ENCODE peak calls at places on chromosomes 6 and 20, in five cellular contexts. Z, P, U, N and S are unnamed samples. For H3K4me1, the result is how much of the 10 kb centered on the place peaks cover.

GRCh38 chr6:13280253-13280652 is 48.1 kb downstream of the TBC1D7 start:
- DNase-seq in Z (no peak), P (no peak), U (no peak), N (no peak), S (no peak)

GRCh38 chr6:9334979-9335378 is 899.6 kb upstream of the SLC35B3 start:
- DNase-seq in Z (no peak), P (no peak), U (no peak), N (no peak), S (no peak)

GRCh38 chr6:45946887-45947286 is 68.8 kb downstream of the CLIC5 start:
- DNase-seq in Z (no peak), P (no peak), U (no peak), N (no peak), S (no peak)

GRCh38 chr6:16723833-16724232 is 37.4 kb downstream of the ATXN1 start:
- DNase-seq in Z (no peak), P (peak), U (no peak), N (peak), S (peak)

GRCh38 chr20:32965581-32966373 is 38.5 kb downstream of the SUN5 start:
- DNase-seq in Z (peak), P (no peak), U (no peak), N (no peak), S (peak)

GRCh38 chr20:18637296-18637695 is 49.4 kb downstream of the DTD1 start:
- DNase-seq in Z (no peak), P (no peak), U (no peak), N (no peak), S (no peak)

GRCh38 chr6:89452269-89452668 is 19.3 kb downstream of the ANKRD6 start:
- DNase-seq in Z (no peak), P (no peak), U (no peak), N (no peak), S (no peak)

GRCh38 chr20:32478576-32478975 is 106.6 kb downstream of the NOL4L start:
- DNase-seq in Z (no peak), P (no peak), U (no peak), N (no peak), S (no peak)

GRCh38 chr6:12709556-12709955 is 7.0 kb upstream of the PHACTR1 start:
- DNase-seq in Z (no peak), P (no peak), U (no peak), N (no peak), S (no peak)

GRCh38 chr6:158040051-158040803 is 58.6 kb downstream of the SYNJ2 start:
- DNase-seq in Z (no peak), P (no peak), U (no peak), N (no peak), S (peak)

GRCh38 chr6:170291271-170292110 is 613 bp upstream of the DLL1 start:
- DNase-seq in Z (peak), P (peak), U (peak), N (no peak), S (peak)

GRCh38 chr20:32875673-32876072 is 16.9 kb downstream of the EFCAB8 start:
- DNase-seq in Z (no peak), P (no peak), U (no peak), N (no peak), S (no peak)

GRCh38 chr6:56730663-56731529 is 88.2 kb upstream of the DST start:
- DNase-seq in Z (no peak), P (no peak), U (no peak), N (no peak), S (no peak)

GRCh38 chr6:148464319-148465010 is 121.8 kb downstream of the SASH1 start:
- DNase-seq in Z (peak), P (peak), U (peak), N (peak), S (peak)

GRCh38 chr6:169213814-169214520 is 39.7 kb downstream of the THBS2 start:
- DNase-seq in Z (peak), P (no peak), U (no peak), N (no peak), S (no peak)

GRCh38 chr6:25006565-25007001 is 70.8 kb upstream of the RIPOR2 start:
- DNase-seq in Z (peak), P (no peak), U (no peak), N (peak), S (no peak)

GRCh38 chr20:11451793-11452291 is 465.9 kb upstream of the BTBD3 start:
- DNase-seq in Z (no peak), P (peak), U (peak), N (no peak), S (no peak)

GRCh38 chr6:35534396-35535170 is 21.9 kb upstream of the TULP1 start:
- DNase-seq in Z (no peak), P (peak), U (peak), N (no peak), S (no peak)

GRCh38 chr6:34517461-34517868 is 38.7 kb downstream of the SPDEF start:
- DNase-seq in Z (no peak), P (no peak), U (no peak), N (no peak), S (no peak)

GRCh38 chr20:43906505-43907034 is 8.1 kb upstream of the TOX2 start:
- DNase-seq in Z (no peak), P (no peak), U (no peak), N (no peak), S (no peak)

GRCh38 chr6:168035661-168036616 is 38.5 kb downstream of the KIF25 start:
- DNase-seq in Z (peak), P (no peak), U (peak), N (no peak), S (no peak)

GRCh38 chr6:40713002-40713719 is 126.0 kb upstream of the LRFN2 start:
- DNase-seq in Z (no peak), P (peak), U (peak), N (no peak), S (no peak)

GRCh38 chr6:160808263-160808662 is 106.2 kb downstream of the PLG start:
- DNase-seq in Z (no peak), P (no peak), U (no peak), N (no peak), S (no peak)

GRCh38 chr20:11429889-11430580 is 487.7 kb upstream of the BTBD3 start:
- DNase-seq in Z (no peak), P (no peak), U (peak), N (no peak), S (no peak)

GRCh38 chr6:142816024-142816423 is 129.0 kb downstream of the HIVEP2 start:
- DNase-seq in Z (no peak), P (no peak), U (no peak), N (no peak), S (no peak)

GRCh38 chr20:41889125-41889870 is 271.1 kb upstream of the CHD6 start:
- DNase-seq in Z (no peak), P (peak), U (peak), N (no peak), S (no peak)

GRCh38 chr20:51529758-51530157 is 12.8 kb downstream of the NFATC2 start:
- DNase-seq in Z (no peak), P (no peak), U (no peak), N (no peak), S (no peak)

GRCh38 chr6:145110109-145110508 is 625.2 kb downstream of the EPM2A start:
- DNase-seq in Z (no peak), P (no peak), U (no peak), N (no peak), S (no peak)

GRCh38 chr6:121157913-121158312 is 176.4 kb downstream of the TBC1D32 start:
- DNase-seq in Z (no peak), P (no peak), U (no peak), N (no peak), S (no peak)

GRCh38 chr6:121158924-121159323 is 175.4 kb downstream of the TBC1D32 start:
- DNase-seq in Z (no peak), P (no peak), U (no peak), N (no peak), S (no peak)

GRCh38 chr6:121160276-121160675 is 174.0 kb downstream of the TBC1D32 start:
- DNase-seq in Z (no peak), P (no peak), U (no peak), N (no peak), S (no peak)

GRCh38 chr6:121161881-121162280 is 172.4 kb downstream of the TBC1D32 start:
- DNase-seq in Z (no peak), P (no peak), U (no peak), N (no peak), S (no peak)

DNA sequence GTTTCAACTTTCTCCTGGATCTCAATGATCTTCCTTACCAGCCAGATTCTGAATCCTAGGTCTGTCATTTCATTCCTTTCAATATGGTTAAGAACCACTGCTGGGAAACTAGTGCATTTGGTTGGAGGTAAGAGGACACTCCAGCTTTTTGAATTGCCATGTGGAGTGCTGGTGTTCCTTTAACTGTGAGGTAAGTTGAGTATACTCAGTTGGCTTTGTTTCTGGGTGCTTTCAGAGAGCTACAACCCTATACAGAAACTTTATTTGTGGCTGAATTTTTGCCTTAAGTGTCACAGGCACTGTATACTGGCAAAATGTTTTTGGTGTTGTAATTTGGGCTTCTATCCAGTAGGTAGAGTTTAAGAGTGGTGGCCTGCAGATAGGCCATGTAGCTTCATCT is 175.8 kb downstream of the TBC1D32 start:
- DNase-seq in Z (no peak), P (no peak), U (no peak), N (no peak), S (no peak)
- H3K4me1 ChIP-seq in Z (under half), P (under half), U (under half), N (under half), S (under half)

GRCh38 chr6:108171291-108171917 is 5.6 kb downstream of the NR2E1 start:
- DNase-seq in Z (no peak), P (peak), U (peak), N (no peak), S (peak)

GRCh38 chr6:108169801-108170606 is 4.2 kb downstream of the NR2E1 start:
- DNase-seq in Z (no peak), P (peak), U (peak), N (no peak), S (no peak)

GRCh38 chr6:108170607-108171290 is 4.9 kb downstream of the NR2E1 start:
- DNase-seq in Z (no peak), P (peak), U (peak), N (no peak), S (peak)

GRCh38 chr6:108174371-108175175 is 8.8 kb downstream of the NR2E1 start:
- DNase-seq in Z (no peak), P (peak), U (peak), N (no peak), S (peak)

GRCh38 chr6:108171918-108172516 is 6.2 kb downstream of the NR2E1 start:
- DNase-seq in Z (no peak), P (no peak), U (no peak), N (no peak), S (peak)
- H3K4me1 ChIP-seq in Z (under half), P (half or more), U (half or more), N (under half), S (under half)

GRCh38 chr20:34708621-34709043 is 4.5 kb downstream of the TP53INP2 start:
- DNase-seq in Z (peak), P (peak), U (peak), N (peak), S (peak)
- H3K4me1 ChIP-seq in Z (under half), P (under half), U (under half), N (under half), S (under half)

DNA sequence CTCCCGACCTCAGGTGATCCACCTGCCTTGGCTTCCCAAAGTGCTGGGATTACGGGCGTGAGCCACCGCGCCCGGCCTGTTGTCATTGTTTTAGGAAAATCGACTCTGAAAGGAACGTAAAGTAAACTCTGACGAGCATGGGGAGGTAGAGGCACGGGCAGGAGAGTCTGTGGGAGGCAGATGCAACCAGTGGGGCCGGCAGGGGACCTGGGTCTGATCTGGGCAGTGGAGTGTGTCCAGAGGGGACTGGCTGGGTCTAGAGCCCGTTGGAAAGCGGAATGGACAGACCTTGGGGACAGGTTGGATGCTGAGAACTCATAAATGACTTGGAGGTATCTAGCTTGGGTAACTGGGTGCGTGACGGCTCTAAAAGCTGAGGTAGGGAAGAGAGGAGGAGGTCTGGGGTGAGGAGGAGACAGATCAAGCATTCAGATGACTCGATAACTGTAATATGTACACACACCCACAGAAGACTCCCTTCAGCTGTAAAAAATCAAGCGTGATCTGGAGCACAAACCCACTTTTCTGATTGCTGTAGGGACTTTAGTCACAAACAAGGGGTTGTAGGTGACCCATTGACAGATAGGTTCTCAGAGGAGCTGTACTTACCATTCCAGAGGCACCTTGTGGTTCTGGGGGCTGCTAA is 22.4 kb downstream of the MANBAL start:
- DNase-seq in Z (no peak), P (no peak), U (no peak), N (no peak), S (no peak)
- H3K4me1 ChIP-seq in Z (under half), P (under half), U (under half), N (under half), S (under half)

GRCh38 chr6:44221291-44221960 is 2.0 kb upstream of the SLC29A1 start:
- DNase-seq in Z (peak), P (peak), U (peak), N (peak), S (peak)

GRCh38 chr6:44220913-44221290 is 2.5 kb upstream of the SLC29A1 start:
- DNase-seq in Z (no peak), P (no peak), U (no peak), N (no peak), S (no peak)

GRCh38 chr6:44221961-44222335 is 1.4 kb upstream of the SLC29A1 start:
- DNase-seq in Z (no peak), P (no peak), U (no peak), N (no peak), S (no peak)

GRCh38 chr6:44219053-44219814 is 2.5 kb downstream of the MYMX start:
- DNase-seq in Z (peak), P (peak), U (peak), N (peak), S (peak)

GRCh38 chr6:44219815-44220784 is 3.3 kb upstream of the SLC29A1 start:
- DNase-seq in Z (no peak), P (no peak), U (no peak), N (no peak), S (no peak)
- H3K4me1 ChIP-seq in Z (under half), P (half or more), U (half or more), N (half or more), S (under half)

GRCh38 chr6:75202676-75203131 is 3.1 kb downstream of the COL12A1 start:
- DNase-seq in Z (no peak), P (peak), U (peak), N (no peak), S (no peak)
- H3K4me1 ChIP-seq in Z (under half), P (under half), U (under half), N (under half), S (under half)

GRCh38 chr6:139982652-139983051 is 608.2 kb upstream of the CITED2 start:
- DNase-seq in Z (no peak), P (peak), U (peak), N (no peak), S (no peak)

GRCh38 chr6:139981810-139982550 is 607.5 kb upstream of the CITED2 start:
- DNase-seq in Z (peak), P (peak), U (peak), N (peak), S (no peak)

GRCh38 chr6:139979021-139979721 is 604.7 kb upstream of the CITED2 start:
- DNase-seq in Z (no peak), P (no peak), U (peak), N (no peak), S (no peak)

GRCh38 chr6:139983555-139984276 is 609.3 kb upstream of the CITED2 start:
- DNase-seq in Z (no peak), P (no peak), U (no peak), N (no peak), S (no peak)

DNA sequence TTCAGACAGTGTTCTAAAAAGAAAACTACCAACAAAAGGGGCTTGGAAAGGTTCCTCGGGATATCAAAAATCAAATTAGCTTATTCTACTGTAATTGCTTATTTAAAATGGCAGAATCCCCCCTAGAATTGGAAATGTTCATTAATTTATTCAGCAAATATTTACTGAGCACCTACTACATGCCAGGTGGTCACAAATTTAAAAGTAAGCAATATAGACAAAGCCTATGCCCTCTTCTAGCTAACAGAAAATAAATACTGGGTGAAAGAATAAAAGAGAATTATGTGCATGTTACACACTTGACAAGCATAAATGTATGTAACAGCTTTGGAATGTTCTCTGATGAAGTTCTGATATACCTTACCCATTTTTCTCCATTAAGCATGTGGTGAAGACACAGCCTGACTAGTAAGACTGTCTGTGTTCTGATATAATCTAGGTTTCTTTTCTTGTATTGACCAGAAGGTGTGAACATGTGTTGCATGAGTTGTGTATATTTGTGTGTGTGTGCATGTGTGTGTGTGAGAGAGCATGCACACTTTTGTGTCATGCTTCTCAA is 606.7 kb upstream of the CITED2 start:
- DNase-seq in Z (no peak), P (no peak), U (no peak), N (no peak), S (no peak)
- H3K4me1 ChIP-seq in Z (under half), P (under half), U (under half), N (under half), S (under half)

GRCh38 chr6:106522557-106522956 is 106.7 kb downstream of the RTN4IP1 start:
- DNase-seq in Z (no peak), P (no peak), U (no peak), N (no peak), S (no peak)
- H3K4me1 ChIP-seq in Z (under half), P (under half), U (under half), N (under half), S (under half)